ENCODE peak calls at places on chromosomes 2 and 18, in eight cellular contexts. K, C, N, P, S, U, A and T are unnamed samples. For H3K4me1, the result is how much of the 10 kb centered on the place peaks cover.

GRCh38 chr2:239944706-239945551 is 80.2 kb downstream of the NDUFA10 start:
- DNase-seq in K (no peak), C (no peak), N (no peak), P (no peak), S (no peak), U (no peak), A (no peak), T (no peak)

GRCh38 chr2:172230783-172231446 is 128.2 kb upstream of the DLX2 start:
- DNase-seq in K (no peak), C (no peak), N (no peak), P (no peak), S (no peak), U (no peak), A (no peak), T (no peak)

GRCh38 chr18:65749881-65750280 is 931 bp upstream of the CDH7 start:
- DNase-seq in K (no peak), C (no peak), N (no peak), P (no peak), S (no peak), U (no peak), A (no peak), T (peak)

GRCh38 chr18:42765225-42765624 is 350.3 kb downstream of the RIT2 start:
- DNase-seq in K (no peak), C (no peak), N (no peak), P (no peak), S (no peak), U (no peak), A (no peak), T (no peak)

GRCh38 chr2:222423632-222424280 is 587 bp upstream of the SGPP2 start:
- DNase-seq in K (no peak), C (no peak), N (no peak), P (peak), S (no peak), U (peak), A (no peak), T (peak)

GRCh38 chr2:166343467-166343866 is 32.3 kb downstream of the SCN9A start:
- DNase-seq in K (no peak), C (no peak), N (no peak), P (no peak), S (no peak), U (no peak), A (no peak), T (peak)

GRCh38 chr18:63313409-63313917 is 6.1 kb downstream of the BCL2 start:
- DNase-seq in K (no peak), C (no peak), N (no peak), P (no peak), S (no peak), U (no peak), A (no peak), T (no peak)

GRCh38 chr2:212264227-212264626 is 274.4 kb downstream of the ERBB4 start:
- DNase-seq in K (no peak), C (no peak), N (no peak), P (no peak), S (no peak), U (no peak), A (no peak), T (no peak)

GRCh38 chr2:69694894-69695849 is 46.8 kb upstream of the ANXA4 start:
- DNase-seq in K (no peak), C (no peak), N (no peak), P (no peak), S (no peak), U (no peak), A (peak), T (no peak)

GRCh38 chr2:102032368-102033027 is 40.7 kb downstream of the IL1R2 start:
- DNase-seq in K (no peak), C (no peak), N (no peak), P (no peak), S (no peak), U (no peak), A (peak), T (no peak)

GRCh38 chr2:219297766-219298456 is 11.3 kb downstream of the PTPRN start:
- DNase-seq in K (no peak), C (no peak), N (no peak), P (no peak), S (no peak), U (no peak), A (no peak), T (no peak)

GRCh38 chr2:13113016-13113415 is 396.3 kb downstream of the TRIB2 start:
- DNase-seq in K (no peak), C (no peak), N (no peak), P (no peak), S (no peak), U (no peak), A (no peak), T (no peak)

GRCh38 chr2:163246111-163246510 is 407.5 kb upstream of the KCNH7 start:
- DNase-seq in K (no peak), C (no peak), N (no peak), P (no peak), S (no peak), U (no peak), A (no peak), T (no peak)

GRCh38 chr2:37415128-37415817 is 70.8 kb downstream of the QPCT start:
- DNase-seq in K (no peak), C (peak), N (peak), P (no peak), S (peak), U (no peak), A (no peak), T (no peak)

GRCh38 chr2:95271381-95271971 is 2.8 kb upstream of the PROM2 start:
- DNase-seq in K (no peak), C (no peak), N (no peak), P (no peak), S (no peak), U (peak), A (no peak), T (no peak)

GRCh38 chr2:197052371-197052770 is 125.9 kb upstream of the PGAP1 start:
- DNase-seq in K (no peak), C (no peak), N (no peak), P (no peak), S (peak), U (no peak), A (no peak), T (no peak)

GRCh38 chr2:215396595-215397313 is 39.1 kb downstream of the FN1 start:
- DNase-seq in K (no peak), C (no peak), N (no peak), P (no peak), S (no peak), U (no peak), A (no peak), T (no peak)

GRCh38 chr2:26582890-26583289 is 58.3 kb downstream of the CIB4 start:
- DNase-seq in K (no peak), C (no peak), N (no peak), P (no peak), S (peak), U (no peak), A (no peak), T (no peak)

GRCh38 chr2:157559061-157559460 is 69.6 kb downstream of the ACVR1C start:
- DNase-seq in K (no peak), C (no peak), N (no peak), P (no peak), S (no peak), U (no peak), A (no peak), T (no peak)

GRCh38 chr2:8692783-8693768 is 11.2 kb downstream of the ID2 start:
- DNase-seq in K (no peak), C (peak), N (peak), P (no peak), S (peak), U (peak), A (peak), T (peak)

GRCh38 chr2:49080681-49081080 is 73.6 kb downstream of the FSHR start:
- DNase-seq in K (no peak), C (no peak), N (no peak), P (no peak), S (no peak), U (no peak), A (no peak), T (peak)

GRCh38 chr2:62998949-62999348 is 51.7 kb upstream of the OTX1 start:
- DNase-seq in K (no peak), C (no peak), N (no peak), P (no peak), S (no peak), U (no peak), A (no peak), T (no peak)

GRCh38 chr2:183292028-183292427 is 167.8 kb downstream of the NUP35 start:
- DNase-seq in K (no peak), C (peak), N (no peak), P (no peak), S (no peak), U (no peak), A (no peak), T (peak)

GRCh38 chr2:11270891-11271290 is 73.5 kb downstream of the ROCK2 start:
- DNase-seq in K (no peak), C (no peak), N (peak), P (no peak), S (no peak), U (no peak), A (no peak), T (no peak)

GRCh38 chr2:37614061-37614802 is 57.2 kb downstream of the CDC42EP3 start:
- DNase-seq in K (no peak), C (peak), N (no peak), P (no peak), S (no peak), U (no peak), A (no peak), T (no peak)

GRCh38 chr2:176067587-176068002 is 16.2 kb downstream of the EVX2 start:
- DNase-seq in K (no peak), C (no peak), N (no peak), P (no peak), S (no peak), U (no peak), A (no peak), T (peak)

GRCh38 chr2:176063958-176064357 is 19.8 kb downstream of the EVX2 start:
- DNase-seq in K (no peak), C (no peak), N (no peak), P (no peak), S (no peak), U (no peak), A (no peak), T (no peak)

GRCh38 chr2:176071330-176072291 is 12.2 kb downstream of the EVX2 start:
- DNase-seq in K (no peak), C (no peak), N (no peak), P (no peak), S (no peak), U (peak), A (no peak), T (peak)

GRCh38 chr2:176068037-176068832 is 15.5 kb downstream of the EVX2 start:
- DNase-seq in K (no peak), C (no peak), N (no peak), P (no peak), S (no peak), U (peak), A (no peak), T (peak)

GRCh38 chr2:176066645-176067586 is 16.8 kb downstream of the EVX2 start:
- DNase-seq in K (no peak), C (no peak), N (no peak), P (no peak), S (no peak), U (peak), A (no peak), T (peak)
- H3K4me2 ChIP-seq in K (no peak), C (peak), N (peak), P (no peak), S (no peak), U (peak), A (peak), T (peak)

GRCh38 chr2:64767670-64768425 is 114.1 kb upstream of the SERTAD2 start:
- DNase-seq in K (no peak), C (peak), N (peak), P (no peak), S (peak), U (peak), A (peak), T (peak)

GRCh38 chr2:64765160-64765805 is 111.6 kb upstream of the SERTAD2 start:
- DNase-seq in K (no peak), C (no peak), N (no peak), P (no peak), S (no peak), U (no peak), A (no peak), T (no peak)

GRCh38 chr2:64768426-64769033 is 114.8 kb upstream of the SERTAD2 start:
- DNase-seq in K (no peak), C (no peak), N (no peak), P (no peak), S (peak), U (no peak), A (no peak), T (peak)

GRCh38 chr2:64769392-64770044 is 115.8 kb upstream of the SERTAD2 start:
- DNase-seq in K (no peak), C (no peak), N (no peak), P (no peak), S (no peak), U (no peak), A (no peak), T (no peak)

GRCh38 chr2:64766841-64767669 is 113.3 kb upstream of the SERTAD2 start:
- DNase-seq in K (no peak), C (peak), N (peak), P (no peak), S (peak), U (no peak), A (no peak), T (no peak)
- H3K4me1 ChIP-seq in K (half or more), C (under half), N (half or more), P (under half), S (under half), U (under half), A (under half), T (under half)

GRCh38 chr18:5296706-5297320 is 1.3 kb upstream of the ZBTB14 start:
- DNase-seq in K (peak), C (peak), N (peak), P (no peak), S (peak), U (peak), A (peak), T (peak)

GRCh38 chr18:5297582-5297981 is 2.1 kb upstream of the ZBTB14 start:
- DNase-seq in K (no peak), C (no peak), N (no peak), P (no peak), S (no peak), U (no peak), A (peak), T (no peak)

GRCh38 chr18:5295231-5295920 is at the start of gene ZBTB14:
- DNase-seq in K (no peak), C (no peak), N (peak), P (no peak), S (peak), U (peak), A (peak), T (peak)

GRCh38 chr18:5294618-5295230 is 802 bp downstream of the ZBTB14 start:
- DNase-seq in K (no peak), C (peak), N (no peak), P (no peak), S (no peak), U (peak), A (peak), T (peak)

DNA sequence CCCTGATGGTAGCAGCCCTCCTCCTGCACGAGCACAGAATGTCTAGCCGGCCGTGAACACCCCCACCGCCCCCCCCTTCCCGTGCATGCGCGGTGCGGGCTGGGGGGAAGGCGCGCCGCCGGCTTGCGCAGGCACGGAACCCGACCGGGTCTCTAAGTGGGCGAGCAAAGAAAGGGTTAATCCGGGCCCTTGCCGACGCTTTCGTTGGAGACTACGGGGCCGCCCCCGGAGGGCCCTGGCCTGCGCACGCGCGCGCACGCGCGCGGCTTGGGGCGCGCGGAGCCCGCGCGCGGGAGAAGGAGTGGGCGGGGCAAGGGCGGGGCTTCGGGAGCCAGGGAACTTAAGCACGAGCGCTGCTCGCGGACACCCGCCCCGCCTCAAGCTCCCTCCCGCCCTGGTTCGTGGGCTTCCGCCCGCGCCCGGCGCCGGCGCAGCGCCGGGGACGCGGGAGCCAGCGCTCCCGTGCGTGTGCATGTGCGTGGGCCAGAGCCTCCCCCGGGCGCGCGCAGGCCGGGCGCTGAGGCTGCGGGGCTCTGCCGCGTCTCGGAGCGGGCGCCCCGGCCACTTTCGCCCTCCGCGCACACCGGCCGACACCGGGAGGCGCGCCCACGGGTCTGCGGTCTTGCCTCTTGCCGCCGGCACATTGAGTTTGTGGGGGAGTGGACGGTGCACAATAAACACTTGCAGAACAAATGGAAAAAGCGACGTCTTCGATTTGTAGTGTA is 617 bp upstream of the ZBTB14 start:
- DNase-seq in K (peak), C (peak), N (peak), P (peak), S (peak), U (peak), A (peak), T (peak)
- TF ChIP-seq POLR2AphosphoS5 in K (no peak), C (peak), N (peak), P (peak), S (no peak), U (peak), A (peak), T (peak)

GRCh38 chr2:70927138-70927537 is 8.6 kb upstream of the ATP6V1B1 start:
- DNase-seq in K (no peak), C (no peak), N (no peak), P (no peak), S (no peak), U (peak), A (no peak), T (no peak)
- H3K4me2 ChIP-seq in K (no peak), C (no peak), N (no peak), P (no peak), S (no peak), U (no peak), A (no peak), T (no peak)

DNA sequence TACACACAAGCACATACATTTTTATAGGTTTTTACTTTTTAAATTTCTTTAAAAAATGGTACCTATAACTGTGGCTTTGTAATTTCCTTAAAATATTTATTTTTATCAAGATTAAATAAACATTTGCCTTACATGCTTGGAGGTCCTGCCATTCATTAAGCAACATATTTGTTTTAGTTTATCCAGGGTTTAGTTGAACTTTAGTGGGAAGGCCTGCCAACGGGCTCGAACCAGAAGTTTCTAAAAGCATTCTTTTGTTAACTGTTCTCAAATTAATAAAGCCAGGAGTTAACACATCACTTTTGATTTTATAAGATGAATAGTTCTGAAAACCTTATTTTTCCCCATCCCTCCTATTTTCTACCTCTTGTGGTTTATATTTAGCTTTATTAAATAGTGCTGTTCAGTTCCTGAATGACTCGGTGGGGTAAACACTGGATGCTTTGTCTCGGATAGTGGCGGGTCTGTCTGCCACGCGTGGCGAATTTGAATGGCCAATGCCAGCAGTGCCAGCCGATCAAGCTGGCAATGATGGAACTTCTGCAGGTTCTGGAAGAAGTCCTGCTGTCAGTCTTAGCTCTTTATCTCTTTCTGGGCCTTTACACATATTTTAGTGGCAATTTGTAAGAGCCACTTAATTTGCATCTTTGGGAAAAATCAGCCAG is 32.2 kb downstream of the SH3YL1 start:
- DNase-seq in K (no peak), C (no peak), N (no peak), P (no peak), S (no peak), U (no peak), A (peak), T (no peak)
- H3K4me1 ChIP-seq in K (under half), C (under half), N (under half), P (under half), S (under half), U (under half), A (under half), T (under half)

GRCh38 chr2:143501245-143501644 is 372.0 kb downstream of the ARHGAP15 start:
- DNase-seq in K (no peak), C (no peak), N (no peak), P (no peak), S (no peak), U (no peak), A (no peak), T (no peak)
- TF ChIP-seq POLR2AphosphoS5 in K (no peak), C (no peak), N (no peak), P (no peak), S (no peak), U (no peak), A (no peak), T (no peak)